ENCODE peak calls at places on chromosomes 7 and 10, in five cellular contexts. N, H, Y, X and P are unnamed samples.

GRCh38 chr7:23913016-23913415 is 203.0 kb downstream of the STK31 start:
- DNase-seq in N (no peak), H (no peak), Y (no peak), X (no peak), P (no peak)

GRCh38 chr10:95363303-95363912 is 72.6 kb upstream of the PDLIM1 start:
- DNase-seq in N (peak), H (peak), Y (peak), X (peak), P (no peak)

GRCh38 chr10:6136215-6137201 is 47.7 kb downstream of the RBM17 start:
- DNase-seq in N (no peak), H (peak), Y (no peak), X (peak), P (no peak)

GRCh38 chr10:4677296-4678021 is 148.5 kb upstream of the AKR1E2 start:
- DNase-seq in N (no peak), H (no peak), Y (no peak), X (peak), P (no peak)

GRCh38 chr10:92074126-92074887 is 150.7 kb downstream of the BTAF1 start:
- DNase-seq in N (no peak), H (no peak), Y (no peak), X (peak), P (no peak)

GRCh38 chr7:129461809-129462208 is 27.6 kb downstream of the STRIP2 start:
- DNase-seq in N (no peak), H (no peak), Y (no peak), X (no peak), P (no peak)

GRCh38 chr10:10092581-10092980 is 925.1 kb upstream of the CELF2 start:
- DNase-seq in N (peak), H (no peak), Y (no peak), X (peak), P (no peak)

GRCh38 chr10:124296121-124296812 is 122.5 kb downstream of the OAT start:
- DNase-seq in N (no peak), H (no peak), Y (peak), X (peak), P (peak)

GRCh38 chr7:40507166-40507565 is 372.4 kb downstream of the SUGCT start:
- DNase-seq in N (no peak), H (no peak), Y (no peak), X (peak), P (no peak)

GRCh38 chr10:37860494-37861190 is 3.2 kb upstream of the ZNF248 start:
- DNase-seq in N (no peak), H (no peak), Y (no peak), X (peak), P (no peak)

GRCh38 chr7:112448891-112449290 is 1.4 kb upstream of the IFRD1 start:
- DNase-seq in N (no peak), H (peak), Y (no peak), X (no peak), P (no peak)

GRCh38 chr10:33509231-33509871 is 174.9 kb upstream of the NRP1 start:
- DNase-seq in N (peak), H (peak), Y (no peak), X (peak), P (no peak)

GRCh38 chr10:11810313-11810766 is 12.8 kb upstream of the PROSER2 start:
- DNase-seq in N (peak), H (no peak), Y (no peak), X (no peak), P (no peak)

GRCh38 chr10:24394479-24395190 is 185.7 kb downstream of the KIAA1217 start:
- DNase-seq in N (no peak), H (no peak), Y (no peak), X (no peak), P (no peak)

GRCh38 chr7:158867214-158867984 is 11.0 kb downstream of the DYNC2I1 start:
- DNase-seq in N (no peak), H (no peak), Y (no peak), X (no peak), P (no peak)

GRCh38 chr10:73848821-73849489 is 25.4 kb downstream of the CAMK2G start:
- DNase-seq in N (peak), H (peak), Y (peak), X (peak), P (peak)

GRCh38 chr10:22849077-22849810 is 78.6 kb upstream of the ARMC3 start:
- DNase-seq in N (no peak), H (no peak), Y (no peak), X (peak), P (no peak)

GRCh38 chr7:75982306-75983064 is 11.9 kb downstream of the TMEM120A start:
- DNase-seq in N (no peak), H (no peak), Y (no peak), X (no peak), P (no peak)